ENCODE peak calls at places on chromosomes 6 and 20, in five cellular contexts. X is brain microvascular endothelial cell, I is progenitor cell of endocrine pancreas, Y is HFF-Myc, K is prostate gland. V is an unnamed sample.

GRCh38 chr6:131443514-131443913 is 129.5 kb upstream of the ARG1 start:
- DNase-seq in X (no peak), I (no peak), Y (no peak), K (no peak), V (no peak)

GRCh38 chr20:53950031-53950430 is 120.4 kb downstream of the BCAS1 start:
- DNase-seq in X (no peak), I (no peak), Y (no peak), K (no peak), V (no peak)

GRCh38 chr6:5261545-5262109 is 314 bp downstream of the FARS2 start:
- DNase-seq in X (no peak), I (no peak), Y (no peak), K (no peak), V (no peak)

GRCh38 chr6:124203106-124203811 is 399.6 kb downstream of the NKAIN2 start:
- DNase-seq in X (peak), I (no peak), Y (no peak), K (no peak), V (no peak)

GRCh38 chr20:53672484-53673129 is 79.0 kb upstream of the ZNF217 start:
- DNase-seq in X (no peak), I (no peak), Y (no peak), K (no peak), V (no peak)

GRCh38 chr6:3506195-3506594 is 49.3 kb upstream of the SLC22A23 start:
- DNase-seq in X (no peak), I (no peak), Y (no peak), K (no peak), V (no peak)

GRCh38 chr20:4987130-4987529 is 14.2 kb downstream of the SLC23A2 start:
- DNase-seq in X (no peak), I (no peak), Y (no peak), K (no peak), V (no peak)

GRCh38 chr6:88135578-88136114 is 30.5 kb downstream of the CNR1 start:
- DNase-seq in X (no peak), I (no peak), Y (no peak), K (no peak), V (no peak)

GRCh38 chr6:146785001-146785585 is 186.3 kb downstream of the ADGB start:
- DNase-seq in X (peak), I (no peak), Y (peak), K (no peak), V (no peak)

GRCh38 chr20:23003077-23003476 is 32.0 kb upstream of the SSTR4 start:
- DNase-seq in X (no peak), I (no peak), Y (no peak), K (no peak), V (no peak)

GRCh38 chr6:28474441-28475219 is 31.3 kb upstream of the ZSCAN23 start:
- DNase-seq in X (peak), I (no peak), Y (peak), K (no peak), V (no peak)

GRCh38 chr20:46119547-46119946 is 1.4 kb downstream of the CD40 start:
- DNase-seq in X (no peak), I (no peak), Y (no peak), K (no peak), V (no peak)

GRCh38 chr20:4195499-4195898 is 180.1 kb upstream of the RNF24 start:
- DNase-seq in X (no peak), I (no peak), Y (no peak), K (no peak), V (no peak)

GRCh38 chr6:167683028-167683862 is 143.5 kb upstream of the AFDN start:
- DNase-seq in X (peak), I (no peak), Y (no peak), K (no peak), V (no peak)

GRCh38 chr6:1611572-1612385 is 2.1 kb downstream of the FOXC1 start:
- DNase-seq in X (no peak), I (no peak), Y (no peak), K (no peak), V (no peak)

GRCh38 chr20:50041238-50041915 is 58.6 kb downstream of the SNAI1 start:
- DNase-seq in X (no peak), I (no peak), Y (no peak), K (no peak), V (peak)

GRCh38 chr6:34556031-34556471 is at the start of gene SPDEF:
- DNase-seq in X (no peak), I (no peak), Y (no peak), K (peak), V (no peak)

GRCh38 chr6:136186363-136186762 is 63.7 kb downstream of the MTFR2 start:
- DNase-seq in X (no peak), I (no peak), Y (no peak), K (no peak), V (no peak)

GRCh38 chr6:2738373-2738979 is 12.2 kb downstream of the MYLK4 start:
- DNase-seq in X (peak), I (peak), Y (peak), K (peak), V (no peak)

GRCh38 chr6:30963641-30964040 is 19.9 kb upstream of the MUC21 start:
- DNase-seq in X (no peak), I (no peak), Y (no peak), K (no peak), V (no peak)

GRCh38 chr6:20056350-20056992 is 155.8 kb downstream of the MBOAT1 start:
- DNase-seq in X (peak), I (no peak), Y (peak), K (no peak), V (no peak)

GRCh38 chr6:91276315-91276714 is 689.4 kb upstream of the MAP3K7 start:
- DNase-seq in X (no peak), I (no peak), Y (no peak), K (no peak), V (no peak)

GRCh38 chr6:7300890-7301289 is 12.1 kb downstream of the SSR1 start:
- DNase-seq in X (no peak), I (no peak), Y (no peak), K (no peak), V (no peak)

GRCh38 chr6:130933712-130934200 is 106.5 kb downstream of the SMLR1 start:
- DNase-seq in X (peak), I (no peak), Y (no peak), K (no peak), V (no peak)

GRCh38 chr6:26328265-26328844 is 36.6 kb upstream of the BTN3A2 start:
- DNase-seq in X (no peak), I (no peak), Y (no peak), K (no peak), V (no peak)

GRCh38 chr6:165049362-165049761 is 260.0 kb downstream of the C6orf118 start:
- DNase-seq in X (no peak), I (no peak), Y (no peak), K (no peak), V (no peak)

GRCh38 chr20:33377366-33377765 is 24.0 kb downstream of the CDK5RAP1 start:
- DNase-seq in X (no peak), I (no peak), Y (no peak), K (no peak), V (no peak)

GRCh38 chr6:5422321-5422915 is 161.1 kb downstream of the FARS2 start:
- DNase-seq in X (peak), I (no peak), Y (no peak), K (peak), V (no peak)

GRCh38 chr6:151240861-151241642 is 1.3 kb downstream of the AKAP12 start:
- DNase-seq in X (peak), I (peak), Y (peak), K (peak), V (no peak)

GRCh38 chr6:125974214-125974866 is 12.0 kb upstream of the TRMT11 start:
- DNase-seq in X (no peak), I (no peak), Y (no peak), K (no peak), V (no peak)

GRCh38 chr6:134183844-134184243 is 131.4 kb upstream of the SLC2A12 start:
- DNase-seq in X (no peak), I (no peak), Y (no peak), K (no peak), V (no peak)

GRCh38 chr6:114344216-114344970 is 1.6 kb upstream of the HS3ST5 start:
- DNase-seq in X (no peak), I (no peak), Y (no peak), K (no peak), V (no peak)

GRCh38 chr20:13900506-13900905 is 89.9 kb downstream of the SEL1L2 start:
- DNase-seq in X (no peak), I (no peak), Y (no peak), K (no peak), V (no peak)

GRCh38 chr20:13898012-13898612 is 92.3 kb downstream of the SEL1L2 start:
- DNase-seq in X (no peak), I (no peak), Y (no peak), K (no peak), V (no peak)
- TF ChIP-seq CTCF in X (peak), I (peak), Y (no peak), K (no peak), V (no peak)

GRCh38 chr6:149233056-149233715 is 84.3 kb upstream of the TAB2 start:
- DNase-seq in X (peak), I (no peak), Y (peak), K (peak), V (no peak)

GRCh38 chr6:149235130-149235561 is 82.4 kb upstream of the TAB2 start:
- DNase-seq in X (peak), I (no peak), Y (peak), K (no peak), V (no peak)

GRCh38 chr6:149231786-149232185 is 85.7 kb upstream of the TAB2 start:
- DNase-seq in X (no peak), I (no peak), Y (no peak), K (no peak), V (no peak)

GRCh38 chr6:149236584-149236983 is 80.9 kb upstream of the TAB2 start:
- DNase-seq in X (peak), I (no peak), Y (no peak), K (no peak), V (no peak)

DNA sequence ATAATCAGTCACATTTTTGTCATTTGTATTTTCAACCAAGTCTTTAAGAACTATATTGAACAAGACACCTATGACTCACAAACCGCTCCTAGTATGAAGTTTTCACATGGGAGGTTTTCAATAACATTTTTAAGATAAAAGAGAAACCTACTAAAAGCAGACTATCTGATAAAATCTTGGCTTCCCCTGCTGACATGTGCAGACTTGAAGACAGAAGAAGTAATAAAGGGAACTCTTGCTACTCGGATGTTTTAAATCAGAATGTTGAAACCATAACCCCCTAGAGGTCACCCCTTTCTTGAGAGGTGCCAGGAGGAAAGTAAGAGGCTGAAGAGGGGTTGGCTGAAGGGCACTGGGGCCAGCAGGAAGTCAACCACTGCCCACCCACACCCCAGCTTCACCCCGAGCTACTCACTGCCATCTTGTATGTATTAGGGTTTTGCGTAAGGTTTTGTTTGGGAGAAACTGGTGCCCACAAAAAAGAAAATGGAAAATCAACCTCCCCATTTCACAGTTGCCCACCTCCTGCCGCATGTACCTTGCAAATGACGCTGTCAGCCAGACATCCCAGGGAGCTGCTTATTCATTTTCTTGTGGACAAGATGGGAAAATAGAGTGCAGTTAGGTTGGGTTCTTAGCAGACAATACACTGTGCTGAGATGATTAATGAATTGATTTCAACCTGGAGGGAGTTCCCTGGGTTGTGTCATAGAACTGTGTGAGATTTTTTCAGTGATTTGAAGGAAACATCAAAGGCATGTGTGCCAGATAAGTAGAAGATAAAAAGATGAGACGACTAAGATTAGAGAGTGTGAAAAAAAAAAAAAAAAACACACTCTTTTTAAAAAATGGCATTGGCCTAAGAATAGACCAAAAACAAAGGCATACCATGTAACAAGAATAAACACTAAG is 83.2 kb upstream of the TAB2 start:
- DNase-seq in X (peak), I (no peak), Y (no peak), K (no peak), V (no peak)
- TF ChIP-seq CTCF in X (no peak), I (no peak), Y (no peak), K (no peak), V (no peak)

GRCh38 chr6:113184291-113184690 is 672.9 kb upstream of the MARCKS start:
- DNase-seq in X (peak), I (no peak), Y (no peak), K (no peak), V (no peak)
- TF ChIP-seq CTCF in X (peak), I (no peak), Y (no peak), K (no peak), V (no peak)

GRCh38 chr6:98054453-98054852 is 771.4 kb upstream of the MMS22L start:
- DNase-seq in X (no peak), I (no peak), Y (no peak), K (no peak), V (no peak)
- TF ChIP-seq CTCF in X (peak), I (peak), Y (no peak), K (no peak), V (no peak)

GRCh38 chr20:34824861-34825529 is 456 bp downstream of the NCOA6 start:
- DNase-seq in X (peak), I (peak), Y (no peak), K (peak), V (peak)
- TF ChIP-seq CTCF in X (no peak), I (peak), Y (no peak), K (no peak), V (no peak)